ENCODE peak calls at places on chromosomes 13 and 19, in four cellular contexts. One of them, this sample, is unnamed.

GRCh38 chr19:49020931-49021895 is 2.9 kb downstream of the CGB3 start:
- DNase-seq in stimulated activated CD4-positive, alpha-beta T cell treated with anti-CD3 and anti-CD28 coated beads, Interleukin-2, amount 100 ng/mL, for 24 hours: no peak
- DNase-seq in brain microvascular endothelial cell: peak
- DNase-seq in stromal cell of bone marrow: no peak
- DNase-seq in this sample: no peak

GRCh38 chr19:10292206-10292788 is 2.5 kb downstream of the ICAM5 start:
- DNase-seq in stimulated activated CD4-positive, alpha-beta T cell treated with anti-CD3 and anti-CD28 coated beads, Interleukin-2, amount 100 ng/mL, for 24 hours: peak
- DNase-seq in stromal cell of bone marrow: no peak
- DNase-seq in brain microvascular endothelial cell: no peak
- DNase-seq in this sample: peak

GRCh38 chr13:51838235-51838846 is 6.6 kb downstream of the TMEM272 start:
- DNase-seq in brain microvascular endothelial cell: peak
- DNase-seq in stromal cell of bone marrow: peak
- DNase-seq in stimulated activated CD4-positive, alpha-beta T cell treated with anti-CD3 and anti-CD28 coated beads, Interleukin-2, amount 100 ng/mL, for 24 hours: no peak
- DNase-seq in this sample: no peak

GRCh38 chr13:51916962-51917361 is 55.2 kb downstream of the CCDC70 start:
- DNase-seq in stromal cell of bone marrow: no peak
- DNase-seq in brain microvascular endothelial cell: no peak
- DNase-seq in stimulated activated CD4-positive, alpha-beta T cell treated with anti-CD3 and anti-CD28 coated beads, Interleukin-2, amount 100 ng/mL, for 24 hours: no peak
- DNase-seq in this sample: no peak

GRCh38 chr13:79898202-79898826 is 417.4 kb downstream of the NDFIP2 start:
- DNase-seq in stromal cell of bone marrow: no peak
- DNase-seq in brain microvascular endothelial cell: no peak
- DNase-seq in stimulated activated CD4-positive, alpha-beta T cell treated with anti-CD3 and anti-CD28 coated beads, Interleukin-2, amount 100 ng/mL, for 24 hours: no peak
- DNase-seq in this sample: no peak

GRCh38 chr19:47419037-47419783 is at the start of gene MEIS3:
- DNase-seq in stromal cell of bone marrow: no peak
- DNase-seq in brain microvascular endothelial cell: no peak
- DNase-seq in stimulated activated CD4-positive, alpha-beta T cell treated with anti-CD3 and anti-CD28 coated beads, Interleukin-2, amount 100 ng/mL, for 24 hours: no peak
- DNase-seq in this sample: no peak

GRCh38 chr13:67614013-67614412 is 383.9 kb upstream of the PCDH9 start:
- DNase-seq in brain microvascular endothelial cell: no peak
- DNase-seq in stromal cell of bone marrow: no peak
- DNase-seq in stimulated activated CD4-positive, alpha-beta T cell treated with anti-CD3 and anti-CD28 coated beads, Interleukin-2, amount 100 ng/mL, for 24 hours: no peak
- DNase-seq in this sample: no peak

GRCh38 chr19:50204811-50205675 is 1.6 kb downstream of the MYH14 start:
- DNase-seq in stromal cell of bone marrow: no peak
- DNase-seq in stimulated activated CD4-positive, alpha-beta T cell treated with anti-CD3 and anti-CD28 coated beads, Interleukin-2, amount 100 ng/mL, for 24 hours: no peak
- DNase-seq in brain microvascular endothelial cell: no peak
- DNase-seq in this sample: no peak

GRCh38 chr19:42099336-42099925 is 23.5 kb downstream of the ZNF574 start:
- DNase-seq in brain microvascular endothelial cell: no peak
- DNase-seq in stromal cell of bone marrow: no peak
- DNase-seq in stimulated activated CD4-positive, alpha-beta T cell treated with anti-CD3 and anti-CD28 coated beads, Interleukin-2, amount 100 ng/mL, for 24 hours: no peak
- DNase-seq in this sample: no peak

This sample was measured in stimulated activated naive B cell treated with anti-CD40 and anti-IgM and Interleukin-4, amounts not matched to agents 10 μg/mL and 1 μg/mL and 100 μg/mL, for 72 hours.